ENCODE peak calls at places on chromosomes 4 and X, in seven cellular contexts. One of them, this sample, is unnamed.

GRCh38 chrX:103664363-103664762 is 22.1 kb downstream of the MORF4L2 start:
- DNase-seq in GM13977: no peak
- DNase-seq in fibroblast of mammary gland: no peak
- DNase-seq in prostate gland: no peak
- DNase-seq in CD8-positive, alpha-beta T cell: no peak
- DNase-seq in heart right ventricle: no peak
- DNase-seq in HFF-Myc: no peak
- DNase-seq in this sample: no peak

GRCh38 chr4:20696815-20697214 is 3.4 kb upstream of the PACRGL start:
- DNase-seq in prostate gland: no peak
- DNase-seq in HFF-Myc: no peak
- DNase-seq in fibroblast of mammary gland: no peak
- DNase-seq in GM13977: no peak
- DNase-seq in CD8-positive, alpha-beta T cell: no peak
- DNase-seq in heart right ventricle: no peak
- DNase-seq in this sample: no peak

GRCh38 chr4:18686338-18687039 is 664.9 kb upstream of the LCORL start:
- DNase-seq in fibroblast of mammary gland: no peak
- DNase-seq in HFF-Myc: no peak
- DNase-seq in heart right ventricle: no peak
- DNase-seq in GM13977: no peak
- DNase-seq in CD8-positive, alpha-beta T cell: no peak
- DNase-seq in prostate gland: no peak
- DNase-seq in this sample: no peak

GRCh38 chr4:15659768-15660394 is 4.7 kb upstream of the FBXL5 start:
- DNase-seq in CD8-positive, alpha-beta T cell: no peak
- DNase-seq in GM13977: no peak
- DNase-seq in heart right ventricle: no peak
- DNase-seq in prostate gland: no peak
- DNase-seq in HFF-Myc: no peak
- DNase-seq in fibroblast of mammary gland: peak
- DNase-seq in this sample: peak

GRCh38 chr4:1666391-1666790 is 17.7 kb downstream of the FAM53A start:
- DNase-seq in prostate gland: no peak
- DNase-seq in heart right ventricle: peak
- DNase-seq in GM13977: no peak
- DNase-seq in HFF-Myc: no peak
- DNase-seq in CD8-positive, alpha-beta T cell: no peak
- DNase-seq in fibroblast of mammary gland: no peak
- DNase-seq in this sample: no peak

GRCh38 chrX:118975831-118976598 is 1.6 kb downstream of the LONRF3 start:
- DNase-seq in CD8-positive, alpha-beta T cell: peak
- DNase-seq in heart right ventricle: peak
- DNase-seq in prostate gland: peak
- DNase-seq in HFF-Myc: no peak
- DNase-seq in GM13977: peak
- DNase-seq in fibroblast of mammary gland: peak
- DNase-seq in this sample: peak

GRCh38 chrX:1700757-1701156 is 85.9 kb downstream of the ASMT start:
- DNase-seq in fibroblast of mammary gland: no peak
- DNase-seq in heart right ventricle: no peak
- DNase-seq in prostate gland: no peak
- DNase-seq in CD8-positive, alpha-beta T cell: no peak
- DNase-seq in HFF-Myc: no peak
- DNase-seq in GM13977: no peak
- DNase-seq in this sample: no peak

GRCh38 chrX:19334945-19335626 is 8.6 kb upstream of the PDHA1 start:
- DNase-seq in GM13977: peak
- DNase-seq in heart right ventricle: no peak
- DNase-seq in fibroblast of mammary gland: peak
- DNase-seq in CD8-positive, alpha-beta T cell: no peak
- DNase-seq in HFF-Myc: peak
- DNase-seq in prostate gland: no peak
- DNase-seq in this sample: no peak

GRCh38 chrX:78123190-78123589 is 16.3 kb downstream of the TAF9B start:
- DNase-seq in CD8-positive, alpha-beta T cell: no peak
- DNase-seq in prostate gland: no peak
- DNase-seq in heart right ventricle: no peak
- DNase-seq in HFF-Myc: no peak
- DNase-seq in fibroblast of mammary gland: peak
- DNase-seq in GM13977: no peak
- DNase-seq in this sample: no peak

GRCh38 chrX:13463608-13464007 is 105.8 kb upstream of the EGFL6 start:
- DNase-seq in GM13977: no peak
- DNase-seq in heart right ventricle: peak
- DNase-seq in prostate gland: no peak
- DNase-seq in HFF-Myc: peak
- DNase-seq in CD8-positive, alpha-beta T cell: no peak
- DNase-seq in fibroblast of mammary gland: peak
- DNase-seq in this sample: no peak

GRCh38 chrX:150012647-150013046 is 74.4 kb upstream of the EOLA2 start:
- DNase-seq in fibroblast of mammary gland: no peak
- DNase-seq in heart right ventricle: no peak
- DNase-seq in HFF-Myc: no peak
- DNase-seq in CD8-positive, alpha-beta T cell: no peak
- DNase-seq in prostate gland: no peak
- DNase-seq in GM13977: no peak
- DNase-seq in this sample: no peak

GRCh38 chr4:151167561-151167960 is 68.1 kb downstream of the RPS3A start:
- DNase-seq in prostate gland: no peak
- DNase-seq in CD8-positive, alpha-beta T cell: no peak
- DNase-seq in fibroblast of mammary gland: no peak
- DNase-seq in heart right ventricle: no peak
- DNase-seq in HFF-Myc: no peak
- DNase-seq in GM13977: no peak
- DNase-seq in this sample: no peak

GRCh38 chrX:100747090-100747489 is 15.2 kb upstream of the SYTL4 start:
- DNase-seq in CD8-positive, alpha-beta T cell: no peak
- DNase-seq in GM13977: no peak
- DNase-seq in fibroblast of mammary gland: no peak
- DNase-seq in heart right ventricle: no peak
- DNase-seq in prostate gland: no peak
- DNase-seq in HFF-Myc: no peak
- DNase-seq in this sample: no peak

GRCh38 chr4:15436515-15436914 is 8.7 kb downstream of the C1QTNF7 start:
- DNase-seq in GM13977: no peak
- DNase-seq in CD8-positive, alpha-beta T cell: no peak
- DNase-seq in heart right ventricle: no peak
- DNase-seq in fibroblast of mammary gland: peak
- DNase-seq in HFF-Myc: no peak
- DNase-seq in prostate gland: no peak
- DNase-seq in this sample: peak

GRCh38 chr4:162767090-162767489 is 399.6 kb downstream of the NAF1 start:
- DNase-seq in heart right ventricle: no peak
- DNase-seq in CD8-positive, alpha-beta T cell: no peak
- DNase-seq in GM13977: no peak
- DNase-seq in prostate gland: no peak
- DNase-seq in HFF-Myc: no peak
- DNase-seq in fibroblast of mammary gland: no peak
- DNase-seq in this sample: no peak

GRCh38 chrX:65532016-65532415 is 2.6 kb downstream of the LAS1L start:
- DNase-seq in CD8-positive, alpha-beta T cell: no peak
- DNase-seq in GM13977: no peak
- DNase-seq in fibroblast of mammary gland: peak
- DNase-seq in prostate gland: no peak
- DNase-seq in heart right ventricle: no peak
- DNase-seq in HFF-Myc: no peak
- DNase-seq in this sample: no peak

GRCh38 chr4:67765928-67766327 is 11.7 kb upstream of the GNRHR start:
- DNase-seq in prostate gland: no peak
- DNase-seq in GM13977: no peak
- DNase-seq in CD8-positive, alpha-beta T cell: no peak
- DNase-seq in fibroblast of mammary gland: peak
- DNase-seq in HFF-Myc: no peak
- DNase-seq in heart right ventricle: no peak
- DNase-seq in this sample: no peak

GRCh38 chrX:16310326-16310725 is 143.0 kb downstream of the MAGEB17 start:
- DNase-seq in heart right ventricle: no peak
- DNase-seq in prostate gland: no peak
- DNase-seq in GM13977: no peak
- DNase-seq in HFF-Myc: no peak
- DNase-seq in fibroblast of mammary gland: no peak
- DNase-seq in CD8-positive, alpha-beta T cell: no peak
- DNase-seq in this sample: no peak

GRCh38 chrX:105909576-105909975 is 87.2 kb downstream of the NRK start:
- DNase-seq in fibroblast of mammary gland: no peak
- DNase-seq in prostate gland: no peak
- DNase-seq in CD8-positive, alpha-beta T cell: no peak
- DNase-seq in HFF-Myc: no peak
- DNase-seq in heart right ventricle: no peak
- DNase-seq in GM13977: no peak
- DNase-seq in this sample: no peak

GRCh38 chr4:161314371-161314770 is 849.4 kb downstream of the FSTL5 start:
- DNase-seq in fibroblast of mammary gland: no peak
- DNase-seq in heart right ventricle: no peak
- DNase-seq in prostate gland: no peak
- DNase-seq in GM13977: no peak
- DNase-seq in HFF-Myc: no peak
- DNase-seq in CD8-positive, alpha-beta T cell: no peak
- DNase-seq in this sample: no peak

GRCh38 chr4:149884046-149884445 is 68.4 kb upstream of the IQCM start:
- DNase-seq in HFF-Myc: no peak
- DNase-seq in GM13977: no peak
- DNase-seq in fibroblast of mammary gland: peak
- DNase-seq in prostate gland: no peak
- DNase-seq in CD8-positive, alpha-beta T cell: no peak
- DNase-seq in heart right ventricle: peak
- DNase-seq in this sample: no peak

GRCh38 chr4:76429636-76430035 is 5.4 kb upstream of the SHROOM3 start:
- DNase-seq in fibroblast of mammary gland: no peak
- DNase-seq in GM13977: no peak
- DNase-seq in prostate gland: no peak
- DNase-seq in heart right ventricle: no peak
- DNase-seq in HFF-Myc: no peak
- DNase-seq in CD8-positive, alpha-beta T cell: no peak
- DNase-seq in this sample: no peak

GRCh38 chrX:10615931-10616780 is 4.2 kb downstream of the MID1 start:
- DNase-seq in HFF-Myc: no peak
- DNase-seq in CD8-positive, alpha-beta T cell: no peak
- DNase-seq in GM13977: peak
- DNase-seq in heart right ventricle: peak
- DNase-seq in prostate gland: peak
- DNase-seq in fibroblast of mammary gland: peak
- DNase-seq in this sample: peak

GRCh38 chrX:140572724-140573123 is 67.9 kb upstream of the SOX3 start:
- DNase-seq in fibroblast of mammary gland: peak
- DNase-seq in HFF-Myc: no peak
- DNase-seq in prostate gland: no peak
- DNase-seq in GM13977: peak
- DNase-seq in heart right ventricle: peak
- DNase-seq in CD8-positive, alpha-beta T cell: no peak
- DNase-seq in this sample: peak
- TF ChIP-seq CTCF in fibroblast of mammary gland: peak
- TF ChIP-seq CTCF in HFF-Myc: peak
- TF ChIP-seq CTCF in prostate gland: no peak
- TF ChIP-seq CTCF in GM13977: peak
- TF ChIP-seq CTCF in heart right ventricle: peak
- TF ChIP-seq CTCF in CD8-positive, alpha-beta T cell: no peak
- TF ChIP-seq CTCF in this sample: peak

GRCh38 chrX:49101629-49101984 is 21.9 kb upstream of the WDR45 start:
- DNase-seq in prostate gland: no peak
- DNase-seq in GM13977: no peak
- DNase-seq in heart right ventricle: no peak
- DNase-seq in fibroblast of mammary gland: no peak
- DNase-seq in HFF-Myc: no peak
- DNase-seq in CD8-positive, alpha-beta T cell: no peak
- DNase-seq in this sample: no peak
- TF ChIP-seq CTCF in prostate gland: no peak
- TF ChIP-seq CTCF in GM13977: no peak
- TF ChIP-seq CTCF in heart right ventricle: no peak
- TF ChIP-seq CTCF in fibroblast of mammary gland: no peak
- TF ChIP-seq CTCF in HFF-Myc: no peak
- TF ChIP-seq CTCF in CD8-positive, alpha-beta T cell: no peak
- TF ChIP-seq CTCF in this sample: no peak

GRCh38 chrX:134023851-134024281 is 38.5 kb upstream of the GPC3 start:
- DNase-seq in fibroblast of mammary gland: no peak
- DNase-seq in HFF-Myc: no peak
- DNase-seq in GM13977: no peak
- DNase-seq in CD8-positive, alpha-beta T cell: no peak
- DNase-seq in prostate gland: no peak
- DNase-seq in heart right ventricle: no peak
- DNase-seq in this sample: no peak

GRCh38 chrX:134019567-134020206 is 34.3 kb upstream of the GPC3 start:
- DNase-seq in fibroblast of mammary gland: no peak
- DNase-seq in HFF-Myc: no peak
- DNase-seq in prostate gland: no peak
- DNase-seq in GM13977: no peak
- DNase-seq in heart right ventricle: no peak
- DNase-seq in CD8-positive, alpha-beta T cell: no peak
- DNase-seq in this sample: no peak

GRCh38 chrX:134024686-134025377 is 39.4 kb upstream of the GPC3 start:
- DNase-seq in CD8-positive, alpha-beta T cell: no peak
- DNase-seq in prostate gland: no peak
- DNase-seq in fibroblast of mammary gland: no peak
- DNase-seq in GM13977: no peak
- DNase-seq in HFF-Myc: no peak
- DNase-seq in heart right ventricle: no peak
- DNase-seq in this sample: no peak

GRCh38 chrX:134025986-134026731 is 40.8 kb upstream of the GPC3 start:
- DNase-seq in HFF-Myc: no peak
- DNase-seq in CD8-positive, alpha-beta T cell: no peak
- DNase-seq in GM13977: no peak
- DNase-seq in fibroblast of mammary gland: no peak
- DNase-seq in heart right ventricle: no peak
- DNase-seq in prostate gland: no peak
- DNase-seq in this sample: no peak

DNA sequence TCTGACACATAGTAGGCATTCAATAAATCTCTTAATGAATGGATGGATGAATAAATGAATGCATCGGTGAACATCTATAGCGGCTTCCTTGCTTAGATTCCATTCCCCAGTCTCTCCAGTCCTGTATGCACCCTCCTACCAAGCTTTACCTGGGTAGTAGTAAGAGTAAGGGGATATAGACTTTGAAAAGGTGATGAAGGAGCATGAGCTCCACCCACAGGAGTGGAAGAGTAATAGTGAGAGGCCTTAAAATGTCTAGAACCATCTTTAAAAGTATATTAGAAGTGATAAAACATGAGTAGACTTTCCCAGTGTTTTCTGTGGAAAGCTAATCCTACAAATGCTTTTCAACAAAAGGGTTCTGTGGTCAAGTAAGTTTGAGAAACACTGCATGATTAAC is 35.5 kb upstream of the GPC3 start:
- DNase-seq in prostate gland: no peak
- DNase-seq in HFF-Myc: no peak
- DNase-seq in GM13977: no peak
- DNase-seq in heart right ventricle: no peak
- DNase-seq in CD8-positive, alpha-beta T cell: no peak
- DNase-seq in fibroblast of mammary gland: no peak
- DNase-seq in this sample: no peak
- TF ChIP-seq CTCF in prostate gland: no peak
- TF ChIP-seq CTCF in HFF-Myc: no peak
- TF ChIP-seq CTCF in GM13977: no peak
- TF ChIP-seq CTCF in heart right ventricle: no peak
- TF ChIP-seq CTCF in CD8-positive, alpha-beta T cell: no peak
- TF ChIP-seq CTCF in fibroblast of mammary gland: no peak
- TF ChIP-seq CTCF in this sample: no peak

DNA sequence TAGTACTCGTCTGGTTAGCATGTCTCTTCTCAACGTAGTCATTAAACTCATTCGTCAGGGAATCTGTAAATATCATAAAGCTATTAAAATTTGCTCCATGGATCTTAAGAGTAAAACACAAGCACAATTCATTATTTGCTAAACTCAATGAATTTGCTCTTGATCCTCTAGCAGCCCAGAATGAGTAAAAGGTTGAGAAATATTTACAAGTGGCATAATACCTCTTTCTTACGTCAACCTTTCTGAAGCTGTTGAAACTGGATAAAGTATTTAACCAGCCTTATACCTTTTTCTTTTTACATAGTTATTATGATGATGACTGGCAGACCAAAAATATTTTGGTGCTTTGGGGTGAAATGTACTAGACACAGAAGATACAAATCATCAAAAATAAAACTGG is 66.9 kb downstream of the LUZP4 start:
- DNase-seq in heart right ventricle: no peak
- DNase-seq in CD8-positive, alpha-beta T cell: no peak
- DNase-seq in prostate gland: no peak
- DNase-seq in fibroblast of mammary gland: no peak
- DNase-seq in GM13977: no peak
- DNase-seq in HFF-Myc: no peak
- DNase-seq in this sample: no peak
- TF ChIP-seq CTCF in heart right ventricle: no peak
- TF ChIP-seq CTCF in CD8-positive, alpha-beta T cell: no peak
- TF ChIP-seq CTCF in prostate gland: no peak
- TF ChIP-seq CTCF in fibroblast of mammary gland: no peak
- TF ChIP-seq CTCF in GM13977: no peak
- TF ChIP-seq CTCF in HFF-Myc: no peak
- TF ChIP-seq CTCF in this sample: no peak